ENCODE peak calls at places on chromosomes 1 and 21, in six cellular contexts. One of them, this sample, is unnamed. For H3K4me1, the result is how much of the 10 kb centered on the place peaks cover.

GRCh38 chr21:33816148-33816547 is 99.5 kb downstream of the ATP5PO start:
- DNase-seq in Caco-2: no peak
- DNase-seq in fibroblast of lung: no peak
- DNase-seq in mucosa of descending colon: no peak
- DNase-seq in transverse colon: no peak
- DNase-seq in heart left ventricle: no peak
- DNase-seq in this sample: no peak

GRCh38 chr1:246262281-246262680 is 244.8 kb downstream of the SMYD3 start:
- DNase-seq in Caco-2: no peak
- DNase-seq in fibroblast of lung: no peak
- DNase-seq in mucosa of descending colon: no peak
- DNase-seq in transverse colon: no peak
- DNase-seq in heart left ventricle: no peak
- DNase-seq in this sample: no peak

GRCh38 chr1:156394835-156395461 is 25.9 kb downstream of the RHBG start:
- DNase-seq in Caco-2: no peak
- DNase-seq in fibroblast of lung: no peak
- DNase-seq in mucosa of descending colon: no peak
- DNase-seq in transverse colon: no peak
- DNase-seq in heart left ventricle: no peak
- DNase-seq in this sample: no peak

GRCh38 chr21:42039911-42040351 is 29.8 kb upstream of the ZBTB21 start:
- DNase-seq in Caco-2: no peak
- DNase-seq in fibroblast of lung: peak
- DNase-seq in mucosa of descending colon: peak
- DNase-seq in transverse colon: no peak
- DNase-seq in heart left ventricle: peak
- DNase-seq in this sample: peak

GRCh38 chr1:116175621-116176020 is 64.4 kb downstream of the MAB21L3 start:
- DNase-seq in Caco-2: no peak
- DNase-seq in fibroblast of lung: no peak
- DNase-seq in mucosa of descending colon: no peak
- DNase-seq in transverse colon: no peak
- DNase-seq in heart left ventricle: no peak
- DNase-seq in this sample: no peak

GRCh38 chr1:115829023-115829674 is 11.8 kb downstream of the NHLH2 start:
- DNase-seq in Caco-2: peak
- DNase-seq in fibroblast of lung: peak
- DNase-seq in mucosa of descending colon: no peak
- DNase-seq in transverse colon: peak
- DNase-seq in heart left ventricle: peak
- DNase-seq in this sample: no peak

GRCh38 chr21:43842742-43843141 is 22.3 kb upstream of the AGPAT3 start:
- DNase-seq in Caco-2: no peak
- DNase-seq in fibroblast of lung: no peak
- DNase-seq in mucosa of descending colon: no peak
- DNase-seq in transverse colon: no peak
- DNase-seq in heart left ventricle: no peak
- DNase-seq in this sample: no peak

GRCh38 chr1:58805716-58806571 is 22.1 kb upstream of the JUN start:
- DNase-seq in Caco-2: no peak
- DNase-seq in fibroblast of lung: no peak
- DNase-seq in mucosa of descending colon: no peak
- DNase-seq in transverse colon: no peak
- DNase-seq in heart left ventricle: no peak
- DNase-seq in this sample: no peak

GRCh38 chr1:33065301-33065700 is 15.7 kb upstream of the AZIN2 start:
- DNase-seq in Caco-2: no peak
- DNase-seq in fibroblast of lung: no peak
- DNase-seq in mucosa of descending colon: no peak
- DNase-seq in transverse colon: no peak
- DNase-seq in heart left ventricle: no peak
- DNase-seq in this sample: no peak

GRCh38 chr1:207361910-207362309 is 40.4 kb downstream of the CD55 start:
- DNase-seq in Caco-2: no peak
- DNase-seq in fibroblast of lung: no peak
- DNase-seq in mucosa of descending colon: no peak
- DNase-seq in transverse colon: no peak
- DNase-seq in heart left ventricle: no peak
- DNase-seq in this sample: no peak

GRCh38 chr1:35876988-35877387 is 6.0 kb upstream of the AGO1 start:
- DNase-seq in Caco-2: peak
- DNase-seq in fibroblast of lung: no peak
- DNase-seq in mucosa of descending colon: no peak
- DNase-seq in transverse colon: no peak
- DNase-seq in heart left ventricle: no peak
- DNase-seq in this sample: no peak

GRCh38 chr1:16143566-16144324 is 12.1 kb downstream of the EPHA2 start:
- DNase-seq in Caco-2: peak
- DNase-seq in fibroblast of lung: peak
- DNase-seq in mucosa of descending colon: peak
- DNase-seq in transverse colon: peak
- DNase-seq in heart left ventricle: peak
- DNase-seq in this sample: no peak

GRCh38 chr1:7641587-7642417 is 129.3 kb upstream of the VAMP3 start:
- DNase-seq in Caco-2: no peak
- DNase-seq in fibroblast of lung: no peak
- DNase-seq in mucosa of descending colon: no peak
- DNase-seq in transverse colon: no peak
- DNase-seq in heart left ventricle: no peak
- DNase-seq in this sample: no peak

GRCh38 chr1:109531826-109532364 is 7.8 kb upstream of the GPR61 start:
- DNase-seq in Caco-2: no peak
- DNase-seq in fibroblast of lung: peak
- DNase-seq in mucosa of descending colon: peak
- DNase-seq in transverse colon: no peak
- DNase-seq in heart left ventricle: no peak
- DNase-seq in this sample: no peak

GRCh38 chr1:69921501-69921900 is 283.9 kb downstream of the LRRC40 start:
- DNase-seq in Caco-2: no peak
- DNase-seq in fibroblast of lung: peak
- DNase-seq in mucosa of descending colon: no peak
- DNase-seq in transverse colon: no peak
- DNase-seq in heart left ventricle: no peak
- DNase-seq in this sample: no peak

GRCh38 chr1:42319128-42319851 is 15.7 kb downstream of the FOXJ3 start:
- DNase-seq in Caco-2: no peak
- DNase-seq in fibroblast of lung: peak
- DNase-seq in mucosa of descending colon: no peak
- DNase-seq in transverse colon: no peak
- DNase-seq in heart left ventricle: no peak
- DNase-seq in this sample: no peak

GRCh38 chr1:243964915-243965314 is 86.2 kb upstream of the ZBTB18 start:
- DNase-seq in Caco-2: no peak
- DNase-seq in fibroblast of lung: no peak
- DNase-seq in mucosa of descending colon: no peak
- DNase-seq in transverse colon: no peak
- DNase-seq in heart left ventricle: no peak
- DNase-seq in this sample: no peak

GRCh38 chr1:2443285-2444137 is 31.1 kb upstream of the PEX10 start:
- DNase-seq in Caco-2: peak
- DNase-seq in fibroblast of lung: no peak
- DNase-seq in mucosa of descending colon: no peak
- DNase-seq in transverse colon: no peak
- DNase-seq in heart left ventricle: no peak
- DNase-seq in this sample: no peak

GRCh38 chr1:33818071-33818470 is 45.8 kb upstream of the HMGB4 start:
- DNase-seq in Caco-2: no peak
- DNase-seq in fibroblast of lung: no peak
- DNase-seq in mucosa of descending colon: no peak
- DNase-seq in transverse colon: no peak
- DNase-seq in heart left ventricle: no peak
- DNase-seq in this sample: peak

GRCh38 chr1:65265296-65266271 is 43.8 kb upstream of the DNAJC6 start:
- DNase-seq in Caco-2: peak
- DNase-seq in fibroblast of lung: peak
- DNase-seq in mucosa of descending colon: peak
- DNase-seq in transverse colon: peak
- DNase-seq in heart left ventricle: peak
- DNase-seq in this sample: peak
- H3K4me1 ChIP-seq in Caco-2: under half
- H3K4me1 ChIP-seq in fibroblast of lung: under half
- H3K4me1 ChIP-seq in mucosa of descending colon: under half
- H3K4me1 ChIP-seq in transverse colon: under half
- H3K4me1 ChIP-seq in heart left ventricle: under half
- H3K4me1 ChIP-seq in this sample: under half

GRCh38 chr1:28163496-28164120 is 12.9 kb downstream of the PTAFR start:
- DNase-seq in Caco-2: no peak
- DNase-seq in fibroblast of lung: peak
- DNase-seq in mucosa of descending colon: no peak
- DNase-seq in transverse colon: no peak
- DNase-seq in heart left ventricle: no peak
- DNase-seq in this sample: no peak

GRCh38 chr1:28160677-28161328 is 15.7 kb downstream of the PTAFR start:
- DNase-seq in Caco-2: no peak
- DNase-seq in fibroblast of lung: peak
- DNase-seq in mucosa of descending colon: no peak
- DNase-seq in transverse colon: peak
- DNase-seq in heart left ventricle: peak
- DNase-seq in this sample: no peak

GRCh38 chr1:28159243-28159642 is 17.2 kb downstream of the PTAFR start:
- DNase-seq in Caco-2: no peak
- DNase-seq in fibroblast of lung: no peak
- DNase-seq in mucosa of descending colon: no peak
- DNase-seq in transverse colon: no peak
- DNase-seq in heart left ventricle: no peak
- DNase-seq in this sample: no peak

GRCh38 chr1:28157901-28158300 is 18.6 kb downstream of the PTAFR start:
- DNase-seq in Caco-2: no peak
- DNase-seq in fibroblast of lung: no peak
- DNase-seq in mucosa of descending colon: no peak
- DNase-seq in transverse colon: no peak
- DNase-seq in heart left ventricle: no peak
- DNase-seq in this sample: no peak

DNA sequence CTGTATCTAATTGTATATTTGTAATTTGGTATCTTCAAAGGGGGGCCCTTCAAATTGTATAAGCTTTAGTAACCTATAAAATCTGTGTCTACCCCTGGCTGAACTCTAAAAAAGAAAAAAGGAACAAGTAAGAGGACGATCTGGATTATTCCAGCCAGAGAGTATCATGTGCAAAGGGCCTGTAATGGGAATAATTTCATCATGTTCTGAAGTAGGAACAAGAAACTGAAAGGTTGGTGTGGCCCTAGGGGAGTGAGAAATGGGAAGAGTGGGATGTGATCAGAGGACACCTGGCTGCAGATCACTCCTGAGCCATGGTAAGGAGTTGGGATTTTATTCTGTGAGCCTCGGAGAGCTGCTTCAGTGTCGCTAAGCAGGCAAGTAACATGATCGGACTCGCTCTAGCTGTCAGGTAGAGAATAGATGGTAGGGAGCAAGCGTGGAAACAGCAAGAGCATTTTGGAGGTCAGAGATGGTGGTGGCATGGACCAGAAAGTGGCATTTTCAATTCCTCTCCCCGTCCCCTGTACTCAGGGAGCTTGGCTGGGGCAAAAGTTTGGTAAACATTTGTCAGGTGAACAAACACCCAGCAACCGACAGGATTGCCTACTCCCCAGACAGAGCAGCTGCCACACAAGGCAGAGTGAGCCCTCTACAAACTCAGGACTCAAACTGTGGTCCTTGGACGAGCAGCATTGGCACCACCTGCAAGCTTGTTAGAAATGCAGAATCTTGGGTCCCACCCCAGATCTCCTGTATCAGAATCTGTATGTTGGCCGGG is 14.5 kb downstream of the PTAFR start:
- DNase-seq in Caco-2: no peak
- DNase-seq in fibroblast of lung: no peak
- DNase-seq in mucosa of descending colon: no peak
- DNase-seq in transverse colon: no peak
- DNase-seq in heart left ventricle: no peak
- DNase-seq in this sample: no peak
- TF ChIP-seq CTCF in Caco-2: no peak
- TF ChIP-seq CTCF in fibroblast of lung: no peak
- TF ChIP-seq CTCF in mucosa of descending colon: no peak
- TF ChIP-seq CTCF in transverse colon: no peak
- TF ChIP-seq CTCF in heart left ventricle: no peak
- TF ChIP-seq CTCF in this sample: no peak

GRCh38 chr1:224433041-224433670 is 1.4 kb downstream of the WDR26 start:
- DNase-seq in Caco-2: no peak
- DNase-seq in fibroblast of lung: peak
- DNase-seq in mucosa of descending colon: peak
- DNase-seq in transverse colon: peak
- DNase-seq in heart left ventricle: no peak
- DNase-seq in this sample: no peak
- H3K4me1 ChIP-seq in Caco-2: under half
- H3K4me1 ChIP-seq in fibroblast of lung: under half
- H3K4me1 ChIP-seq in mucosa of descending colon: under half
- H3K4me1 ChIP-seq in transverse colon: under half
- H3K4me1 ChIP-seq in heart left ventricle: under half
- H3K4me1 ChIP-seq in this sample: under half

GRCh38 chr1:6245869-6246496 is 2.0 kb downstream of the HES3 start:
- DNase-seq in Caco-2: peak
- DNase-seq in fibroblast of lung: no peak
- DNase-seq in mucosa of descending colon: no peak
- DNase-seq in transverse colon: peak
- DNase-seq in heart left ventricle: no peak
- DNase-seq in this sample: peak

GRCh38 chr1:6248161-6248776 is 4.3 kb downstream of the HES3 start:
- DNase-seq in Caco-2: no peak
- DNase-seq in fibroblast of lung: no peak
- DNase-seq in mucosa of descending colon: no peak
- DNase-seq in transverse colon: no peak
- DNase-seq in heart left ventricle: no peak
- DNase-seq in this sample: no peak

GRCh38 chr1:6245086-6245868 is 1.3 kb downstream of the HES3 start:
- DNase-seq in Caco-2: peak
- DNase-seq in fibroblast of lung: peak
- DNase-seq in mucosa of descending colon: peak
- DNase-seq in transverse colon: peak
- DNase-seq in heart left ventricle: peak
- DNase-seq in this sample: peak

GRCh38 chr1:6247651-6248050 is 3.7 kb downstream of the HES3 start:
- DNase-seq in Caco-2: no peak
- DNase-seq in fibroblast of lung: no peak
- DNase-seq in mucosa of descending colon: no peak
- DNase-seq in transverse colon: no peak
- DNase-seq in heart left ventricle: no peak
- DNase-seq in this sample: no peak

DNA sequence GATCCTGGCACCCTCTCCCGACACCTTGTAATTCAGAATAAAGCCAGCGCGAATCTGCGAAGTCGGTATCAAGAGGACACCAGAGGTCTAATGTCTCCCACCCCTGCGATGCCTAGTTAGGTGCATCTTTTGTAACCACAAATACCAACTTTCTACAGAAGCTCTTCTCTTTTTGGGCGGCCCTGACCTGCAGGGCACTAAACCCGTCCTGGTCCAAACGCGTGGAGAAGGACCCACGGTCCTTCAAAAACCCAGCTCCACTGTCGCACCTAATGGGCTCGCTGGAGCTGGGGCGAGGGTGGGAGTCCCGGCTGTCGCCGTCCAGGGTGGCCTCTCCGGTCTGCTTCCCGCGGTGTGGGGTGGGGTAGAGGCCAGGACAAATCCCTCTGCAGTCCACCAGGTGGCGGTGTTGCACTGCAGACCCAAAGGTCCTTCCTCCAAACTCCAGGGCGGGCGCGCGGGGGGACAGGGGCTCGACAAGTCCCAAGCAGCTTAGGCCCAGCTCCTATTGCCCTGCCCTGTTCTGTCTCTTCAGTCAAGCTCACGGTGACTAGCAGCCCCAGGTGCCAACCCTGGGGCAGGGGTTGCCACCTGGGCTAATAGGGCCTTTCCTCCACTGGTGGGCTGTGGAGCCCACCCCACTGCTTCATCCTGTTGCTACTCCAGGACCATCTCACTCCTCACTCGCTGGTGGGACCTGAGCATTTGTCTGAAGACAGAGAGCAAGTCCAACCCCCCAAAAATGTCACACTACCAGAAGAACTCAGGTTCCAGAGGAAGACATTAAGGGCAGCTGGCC is 2.7 kb downstream of the HES3 start:
- DNase-seq in Caco-2: peak
- DNase-seq in fibroblast of lung: peak
- DNase-seq in mucosa of descending colon: peak
- DNase-seq in transverse colon: peak
- DNase-seq in heart left ventricle: peak
- DNase-seq in this sample: peak
- TF ChIP-seq CTCF in Caco-2: peak
- TF ChIP-seq CTCF in fibroblast of lung: peak
- TF ChIP-seq CTCF in mucosa of descending colon: peak
- TF ChIP-seq CTCF in transverse colon: peak
- TF ChIP-seq CTCF in heart left ventricle: peak
- TF ChIP-seq CTCF in this sample: peak

This sample was measured in pancreas.